ENCODE peak calls at places on chromosomes 4 and X, in four cellular contexts. One of them, this sample, is unnamed.
A peak's percentile ranks its signal among the peaks of the same experiment; 100 is the strongest.

GRCh38 chrX:40179333-40179732 is 81.6 kb upstream of the BCOR start:
- DNase-seq in hypothalamus: no peak
- DNase-seq in ecto neural progenitor cell: no peak
- DNase-seq in stimulated activated CD4-positive, alpha-beta T cell treated with anti-CD3 and anti-CD28 coated beads, Interleukin-1b, Interleukin-23, amount 100 ng/mL, for 4 hours: no peak
- DNase-seq in this sample: no peak

GRCh38 chrX:69309074-69309792 is 144.0 kb upstream of the PJA1 start:
- DNase-seq in hypothalamus: no peak
- DNase-seq in ecto neural progenitor cell: no peak
- DNase-seq in stimulated activated CD4-positive, alpha-beta T cell treated with anti-CD3 and anti-CD28 coated beads, Interleukin-1b, Interleukin-23, amount 100 ng/mL, for 4 hours: no peak
- DNase-seq in this sample: no peak

GRCh38 chr4:48664938-48665337 is 115.1 kb downstream of the FRYL start:
- DNase-seq in hypothalamus: no peak
- DNase-seq in ecto neural progenitor cell: no peak
- DNase-seq in stimulated activated CD4-positive, alpha-beta T cell treated with anti-CD3 and anti-CD28 coated beads, Interleukin-1b, Interleukin-23, amount 100 ng/mL, for 4 hours: no peak
- DNase-seq in this sample: no peak

GRCh38 chr4:84218002-84218401 is 281.1 kb downstream of the NKX6-1 start:
- DNase-seq in hypothalamus: no peak
- DNase-seq in ecto neural progenitor cell: no peak
- DNase-seq in stimulated activated CD4-positive, alpha-beta T cell treated with anti-CD3 and anti-CD28 coated beads, Interleukin-1b, Interleukin-23, amount 100 ng/mL, for 4 hours: no peak
- DNase-seq in this sample: no peak

GRCh38 chr4:180717451-180717850 is 1525.8 kb upstream of the TENM3 start:
- DNase-seq in hypothalamus: no peak
- DNase-seq in ecto neural progenitor cell: no peak
- DNase-seq in stimulated activated CD4-positive, alpha-beta T cell treated with anti-CD3 and anti-CD28 coated beads, Interleukin-1b, Interleukin-23, amount 100 ng/mL, for 4 hours: no peak
- DNase-seq in this sample: no peak

GRCh38 chrX:54639346-54640102 is 109.5 kb downstream of the GNL3L start:
- DNase-seq in hypothalamus: peak; percentile 87
- DNase-seq in ecto neural progenitor cell: peak; percentile 89
- DNase-seq in stimulated activated CD4-positive, alpha-beta T cell treated with anti-CD3 and anti-CD28 coated beads, Interleukin-1b, Interleukin-23, amount 100 ng/mL, for 4 hours: peak; percentile 87
- DNase-seq in this sample: peak; percentile 87

GRCh38 chr4:90174622-90175023 is 47.4 kb downstream of the CCSER1 start:
- DNase-seq in hypothalamus: no peak
- DNase-seq in ecto neural progenitor cell: no peak
- DNase-seq in stimulated activated CD4-positive, alpha-beta T cell treated with anti-CD3 and anti-CD28 coated beads, Interleukin-1b, Interleukin-23, amount 100 ng/mL, for 4 hours: no peak
- DNase-seq in this sample: no peak

GRCh38 chrX:121307441-121307840 is 260.0 kb downstream of the GLUD2 start:
- DNase-seq in hypothalamus: no peak
- DNase-seq in ecto neural progenitor cell: no peak
- DNase-seq in stimulated activated CD4-positive, alpha-beta T cell treated with anti-CD3 and anti-CD28 coated beads, Interleukin-1b, Interleukin-23, amount 100 ng/mL, for 4 hours: no peak
- DNase-seq in this sample: peak; percentile 57

GRCh38 chr4:129335263-129335662 is 239.3 kb downstream of the C4orf33 start:
- DNase-seq in hypothalamus: no peak
- DNase-seq in ecto neural progenitor cell: no peak
- DNase-seq in stimulated activated CD4-positive, alpha-beta T cell treated with anti-CD3 and anti-CD28 coated beads, Interleukin-1b, Interleukin-23, amount 100 ng/mL, for 4 hours: no peak
- DNase-seq in this sample: no peak

GRCh38 chr4:70721747-70722146 is at the start of gene RUFY3:
- DNase-seq in hypothalamus: peak; percentile 27
- DNase-seq in ecto neural progenitor cell: no peak
- DNase-seq in stimulated activated CD4-positive, alpha-beta T cell treated with anti-CD3 and anti-CD28 coated beads, Interleukin-1b, Interleukin-23, amount 100 ng/mL, for 4 hours: no peak
- DNase-seq in this sample: no peak

GRCh38 chrX:25531096-25531495 is 515.3 kb upstream of the ARX start:
- DNase-seq in hypothalamus: no peak
- DNase-seq in ecto neural progenitor cell: no peak
- DNase-seq in stimulated activated CD4-positive, alpha-beta T cell treated with anti-CD3 and anti-CD28 coated beads, Interleukin-1b, Interleukin-23, amount 100 ng/mL, for 4 hours: no peak
- DNase-seq in this sample: no peak

GRCh38 chr4:114659386-114660008 is 60.9 kb downstream of the UGT8 start:
- DNase-seq in hypothalamus: peak; percentile 25
- DNase-seq in ecto neural progenitor cell: peak; percentile 68
- DNase-seq in stimulated activated CD4-positive, alpha-beta T cell treated with anti-CD3 and anti-CD28 coated beads, Interleukin-1b, Interleukin-23, amount 100 ng/mL, for 4 hours: peak; percentile 1
- DNase-seq in this sample: peak; percentile 40

GRCh38 chr4:91936301-91936700 is 367.5 kb upstream of the GRID2 start:
- DNase-seq in hypothalamus: no peak
- DNase-seq in ecto neural progenitor cell: no peak
- DNase-seq in stimulated activated CD4-positive, alpha-beta T cell treated with anti-CD3 and anti-CD28 coated beads, Interleukin-1b, Interleukin-23, amount 100 ng/mL, for 4 hours: no peak
- DNase-seq in this sample: no peak

GRCh38 chrX:135536883-135537282 is 16.4 kb downstream of the INTS6L start:
- DNase-seq in hypothalamus: no peak
- DNase-seq in ecto neural progenitor cell: no peak
- DNase-seq in stimulated activated CD4-positive, alpha-beta T cell treated with anti-CD3 and anti-CD28 coated beads, Interleukin-1b, Interleukin-23, amount 100 ng/mL, for 4 hours: no peak
- DNase-seq in this sample: no peak

GRCh38 chr4:73885570-73886230 is 16.5 kb downstream of the CXCL1 start:
- DNase-seq in hypothalamus: no peak
- DNase-seq in ecto neural progenitor cell: no peak
- DNase-seq in stimulated activated CD4-positive, alpha-beta T cell treated with anti-CD3 and anti-CD28 coated beads, Interleukin-1b, Interleukin-23, amount 100 ng/mL, for 4 hours: no peak
- DNase-seq in this sample: no peak

GRCh38 chrX:19857131-19857530 is 30.3 kb downstream of the SH3KBP1 start:
- DNase-seq in hypothalamus: no peak
- DNase-seq in ecto neural progenitor cell: no peak
- DNase-seq in stimulated activated CD4-positive, alpha-beta T cell treated with anti-CD3 and anti-CD28 coated beads, Interleukin-1b, Interleukin-23, amount 100 ng/mL, for 4 hours: no peak
- DNase-seq in this sample: no peak

GRCh38 chr4:117010695-117011094 is 74.7 kb downstream of the TRAM1L1 start:
- DNase-seq in hypothalamus: no peak
- DNase-seq in ecto neural progenitor cell: no peak
- DNase-seq in stimulated activated CD4-positive, alpha-beta T cell treated with anti-CD3 and anti-CD28 coated beads, Interleukin-1b, Interleukin-23, amount 100 ng/mL, for 4 hours: no peak
- DNase-seq in this sample: no peak

GRCh38 chr4:136329042-136329662 is 1203.1 kb downstream of the PCDH18 start:
- DNase-seq in hypothalamus: no peak
- DNase-seq in ecto neural progenitor cell: no peak
- DNase-seq in stimulated activated CD4-positive, alpha-beta T cell treated with anti-CD3 and anti-CD28 coated beads, Interleukin-1b, Interleukin-23, amount 100 ng/mL, for 4 hours: no peak
- DNase-seq in this sample: no peak

GRCh38 chr4:39045791-39046221 is 13.6 kb upstream of the TMEM156 start:
- DNase-seq in hypothalamus: no peak
- DNase-seq in ecto neural progenitor cell: no peak
- DNase-seq in stimulated activated CD4-positive, alpha-beta T cell treated with anti-CD3 and anti-CD28 coated beads, Interleukin-1b, Interleukin-23, amount 100 ng/mL, for 4 hours: no peak
- DNase-seq in this sample: no peak

GRCh38 chr4:168883513-168883912 is 126.5 kb downstream of the CBR4 start:
- DNase-seq in hypothalamus: no peak
- DNase-seq in ecto neural progenitor cell: no peak
- DNase-seq in stimulated activated CD4-positive, alpha-beta T cell treated with anti-CD3 and anti-CD28 coated beads, Interleukin-1b, Interleukin-23, amount 100 ng/mL, for 4 hours: no peak
- DNase-seq in this sample: no peak

GRCh38 chr4:28254003-28254402 is 1393.4 kb downstream of the STIM2 start:
- DNase-seq in hypothalamus: no peak
- DNase-seq in ecto neural progenitor cell: no peak
- DNase-seq in stimulated activated CD4-positive, alpha-beta T cell treated with anti-CD3 and anti-CD28 coated beads, Interleukin-1b, Interleukin-23, amount 100 ng/mL, for 4 hours: no peak
- DNase-seq in this sample: no peak

GRCh38 chr4:16682996-16683395 is 215.4 kb downstream of the LDB2 start:
- DNase-seq in hypothalamus: no peak
- DNase-seq in ecto neural progenitor cell: no peak
- DNase-seq in stimulated activated CD4-positive, alpha-beta T cell treated with anti-CD3 and anti-CD28 coated beads, Interleukin-1b, Interleukin-23, amount 100 ng/mL, for 4 hours: no peak
- DNase-seq in this sample: no peak

GRCh38 chrX:129934461-129934860 is 28.5 kb downstream of the UTP14A start:
- DNase-seq in hypothalamus: peak; percentile 16
- DNase-seq in ecto neural progenitor cell: no peak
- DNase-seq in stimulated activated CD4-positive, alpha-beta T cell treated with anti-CD3 and anti-CD28 coated beads, Interleukin-1b, Interleukin-23, amount 100 ng/mL, for 4 hours: no peak
- DNase-seq in this sample: no peak

GRCh38 chr4:38819569-38819968 is 15.0 kb upstream of the TLR1 start:
- DNase-seq in hypothalamus: no peak
- DNase-seq in ecto neural progenitor cell: no peak
- DNase-seq in stimulated activated CD4-positive, alpha-beta T cell treated with anti-CD3 and anti-CD28 coated beads, Interleukin-1b, Interleukin-23, amount 100 ng/mL, for 4 hours: no peak
- DNase-seq in this sample: no peak

GRCh38 chr4:186537843-186538521 is 17.4 kb downstream of the MTNR1A start:
- DNase-seq in hypothalamus: no peak
- DNase-seq in ecto neural progenitor cell: no peak
- DNase-seq in stimulated activated CD4-positive, alpha-beta T cell treated with anti-CD3 and anti-CD28 coated beads, Interleukin-1b, Interleukin-23, amount 100 ng/mL, for 4 hours: no peak
- DNase-seq in this sample: no peak

GRCh38 chrX:110477593-110478228 is 119.1 kb downstream of the RTL9 start:
- DNase-seq in hypothalamus: no peak
- DNase-seq in ecto neural progenitor cell: no peak
- DNase-seq in stimulated activated CD4-positive, alpha-beta T cell treated with anti-CD3 and anti-CD28 coated beads, Interleukin-1b, Interleukin-23, amount 100 ng/mL, for 4 hours: no peak
- DNase-seq in this sample: no peak

GRCh38 chr4:137307806-137308205 is 224.5 kb downstream of the PCDH18 start:
- DNase-seq in hypothalamus: no peak
- DNase-seq in ecto neural progenitor cell: no peak
- DNase-seq in stimulated activated CD4-positive, alpha-beta T cell treated with anti-CD3 and anti-CD28 coated beads, Interleukin-1b, Interleukin-23, amount 100 ng/mL, for 4 hours: no peak
- DNase-seq in this sample: no peak

GRCh38 chrX:86946569-86946968 is 571.0 kb upstream of the KLHL4 start:
- DNase-seq in hypothalamus: no peak
- DNase-seq in ecto neural progenitor cell: no peak
- DNase-seq in stimulated activated CD4-positive, alpha-beta T cell treated with anti-CD3 and anti-CD28 coated beads, Interleukin-1b, Interleukin-23, amount 100 ng/mL, for 4 hours: no peak
- DNase-seq in this sample: no peak

GRCh38 chrX:120408168-120408567 is 46.3 kb downstream of the ATP1B4 start:
- DNase-seq in hypothalamus: no peak
- DNase-seq in ecto neural progenitor cell: no peak
- DNase-seq in stimulated activated CD4-positive, alpha-beta T cell treated with anti-CD3 and anti-CD28 coated beads, Interleukin-1b, Interleukin-23, amount 100 ng/mL, for 4 hours: no peak
- DNase-seq in this sample: no peak

GRCh38 chrX:148811236-148811635 is 310.8 kb downstream of the AFF2 start:
- DNase-seq in hypothalamus: no peak
- DNase-seq in ecto neural progenitor cell: no peak
- DNase-seq in stimulated activated CD4-positive, alpha-beta T cell treated with anti-CD3 and anti-CD28 coated beads, Interleukin-1b, Interleukin-23, amount 100 ng/mL, for 4 hours: no peak
- DNase-seq in this sample: no peak

GRCh38 chr4:181566490-181566889 is 676.7 kb upstream of the TENM3 start:
- DNase-seq in hypothalamus: no peak
- DNase-seq in ecto neural progenitor cell: no peak
- DNase-seq in stimulated activated CD4-positive, alpha-beta T cell treated with anti-CD3 and anti-CD28 coated beads, Interleukin-1b, Interleukin-23, amount 100 ng/mL, for 4 hours: no peak
- DNase-seq in this sample: no peak

GRCh38 chrX:149259241-149259640 is 245.9 kb downstream of the IDS start:
- DNase-seq in hypothalamus: no peak
- DNase-seq in ecto neural progenitor cell: no peak
- DNase-seq in stimulated activated CD4-positive, alpha-beta T cell treated with anti-CD3 and anti-CD28 coated beads, Interleukin-1b, Interleukin-23, amount 100 ng/mL, for 4 hours: no peak
- DNase-seq in this sample: no peak

GRCh38 chr4:71487324-71487677 is 148.5 kb downstream of the SLC4A4 start:
- DNase-seq in hypothalamus: no peak
- DNase-seq in ecto neural progenitor cell: no peak
- DNase-seq in stimulated activated CD4-positive, alpha-beta T cell treated with anti-CD3 and anti-CD28 coated beads, Interleukin-1b, Interleukin-23, amount 100 ng/mL, for 4 hours: no peak
- DNase-seq in this sample: no peak

GRCh38 chrX:48476919-48477318 is 920 bp downstream of the FTSJ1 start:
- DNase-seq in hypothalamus: no peak
- DNase-seq in ecto neural progenitor cell: no peak
- DNase-seq in stimulated activated CD4-positive, alpha-beta T cell treated with anti-CD3 and anti-CD28 coated beads, Interleukin-1b, Interleukin-23, amount 100 ng/mL, for 4 hours: no peak
- DNase-seq in this sample: no peak

GRCh38 chr4:8719421-8719820 is 126.9 kb downstream of the CPZ start:
- DNase-seq in hypothalamus: no peak
- DNase-seq in ecto neural progenitor cell: no peak
- DNase-seq in stimulated activated CD4-positive, alpha-beta T cell treated with anti-CD3 and anti-CD28 coated beads, Interleukin-1b, Interleukin-23, amount 100 ng/mL, for 4 hours: no peak
- DNase-seq in this sample: no peak

GRCh38 chr4:71110499-71110898 is 117.0 kb downstream of the DCK start:
- DNase-seq in hypothalamus: no peak
- DNase-seq in ecto neural progenitor cell: no peak
- DNase-seq in stimulated activated CD4-positive, alpha-beta T cell treated with anti-CD3 and anti-CD28 coated beads, Interleukin-1b, Interleukin-23, amount 100 ng/mL, for 4 hours: no peak
- DNase-seq in this sample: no peak

This sample was measured in GM12864.